ENCODE peak calls at places on chromosomes 13 and 19, in seven cellular contexts. O is astrocyte of the cerebellum; T is A673; X is tibial artery; E is lower leg skin; A is CD8-positive, alpha-beta T cell; K is mucosa of descending colon. V is an unnamed sample.

GRCh38 chr19:54478677-54479266 is 5.7 kb upstream of the CDC42EP5 start:
- DNase-seq in O (peak), T (peak), X (no peak), E (no peak), A (no peak), K (no peak), V (no peak)

GRCh38 chr13:114067381-114067885 is 65.0 kb downstream of the RASA3 start:
- DNase-seq in O (no peak), T (no peak), X (peak), E (no peak), A (no peak), K (peak), V (peak)

GRCh38 chr13:104525467-104525866 is 1459.2 kb upstream of the SLC10A2 start:
- DNase-seq in O (no peak), T (no peak), X (no peak), E (no peak), A (no peak), K (no peak), V (no peak)

GRCh38 chr19:9953802-9954542 is 17.7 kb upstream of the OLFM2 start:
- DNase-seq in O (no peak), T (peak), X (no peak), E (no peak), A (no peak), K (no peak), V (no peak)

GRCh38 chr13:50441141-50441540 is 402.4 kb downstream of the DLEU7 start:
- DNase-seq in O (no peak), T (no peak), X (no peak), E (no peak), A (no peak), K (no peak), V (no peak)

GRCh38 chr13:74288361-74288911 is 154.2 kb upstream of the KLF12 start:
- DNase-seq in O (no peak), T (peak), X (no peak), E (peak), A (no peak), K (peak), V (no peak)

GRCh38 chr13:92896842-92897241 is 329.8 kb upstream of the GPC6 start:
- DNase-seq in O (peak), T (peak), X (no peak), E (no peak), A (no peak), K (no peak), V (no peak)

GRCh38 chr19:8611391-8611883 is 922 bp upstream of the ADAMTS10 start:
- DNase-seq in O (no peak), T (peak), X (peak), E (no peak), A (no peak), K (no peak), V (no peak)

GRCh38 chr13:110445722-110446569 is 115.6 kb downstream of the RAB20 start:
- DNase-seq in O (no peak), T (no peak), X (no peak), E (peak), A (no peak), K (no peak), V (no peak)

GRCh38 chr13:44191504-44192171 is 182.0 kb upstream of the SERP2 start:
- DNase-seq in O (peak), T (peak), X (peak), E (peak), A (peak), K (no peak), V (peak)

GRCh38 chr19:4737955-4738580 is 14.4 kb upstream of the DPP9 start:
- DNase-seq in O (no peak), T (peak), X (no peak), E (no peak), A (no peak), K (no peak), V (no peak)

GRCh38 chr19:11499890-11500420 is 5.7 kb downstream of the ZNF653 start:
- DNase-seq in O (no peak), T (no peak), X (no peak), E (no peak), A (no peak), K (no peak), V (no peak)

GRCh38 chr13:29583073-29583785 is 12.3 kb downstream of the SLC7A1 start:
- DNase-seq in O (no peak), T (no peak), X (no peak), E (no peak), A (no peak), K (no peak), V (peak)

GRCh38 chr13:109287553-109287952 is 498.8 kb downstream of the IRS2 start:
- DNase-seq in O (no peak), T (no peak), X (no peak), E (no peak), A (no peak), K (no peak), V (no peak)

GRCh38 chr19:15292847-15293582 is 39.3 kb downstream of the BRD4 start:
- DNase-seq in O (no peak), T (no peak), X (no peak), E (no peak), A (no peak), K (no peak), V (no peak)

GRCh38 chr19:29191005-29191404 is 21.9 kb downstream of the UQCRFS1 start:
- DNase-seq in O (no peak), T (no peak), X (no peak), E (no peak), A (no peak), K (no peak), V (no peak)

GRCh38 chr13:108728370-108728769 is 99.0 kb downstream of the MYO16 start:
- DNase-seq in O (no peak), T (no peak), X (no peak), E (no peak), A (no peak), K (no peak), V (no peak)

GRCh38 chr13:80037505-80037888 is 303.4 kb downstream of the SPRY2 start:
- DNase-seq in O (peak), T (no peak), X (no peak), E (no peak), A (no peak), K (no peak), V (peak)

GRCh38 chr19:48442116-48443035 is 3.4 kb upstream of the GRWD1 start:
- DNase-seq in O (no peak), T (no peak), X (no peak), E (peak), A (no peak), K (no peak), V (no peak)

GRCh38 chr19:48444129-48444932 is 1.5 kb upstream of the GRWD1 start:
- DNase-seq in O (no peak), T (no peak), X (no peak), E (peak), A (no peak), K (no peak), V (no peak)

GRCh38 chr19:48444933-48445194 is 919 bp upstream of the GRWD1 start:
- DNase-seq in O (no peak), T (peak), X (no peak), E (no peak), A (no peak), K (no peak), V (no peak)

GRCh38 chr19:48443262-48443661 is 2.5 kb upstream of the GRWD1 start:
- DNase-seq in O (no peak), T (peak), X (no peak), E (peak), A (no peak), K (no peak), V (no peak)

DNA sequence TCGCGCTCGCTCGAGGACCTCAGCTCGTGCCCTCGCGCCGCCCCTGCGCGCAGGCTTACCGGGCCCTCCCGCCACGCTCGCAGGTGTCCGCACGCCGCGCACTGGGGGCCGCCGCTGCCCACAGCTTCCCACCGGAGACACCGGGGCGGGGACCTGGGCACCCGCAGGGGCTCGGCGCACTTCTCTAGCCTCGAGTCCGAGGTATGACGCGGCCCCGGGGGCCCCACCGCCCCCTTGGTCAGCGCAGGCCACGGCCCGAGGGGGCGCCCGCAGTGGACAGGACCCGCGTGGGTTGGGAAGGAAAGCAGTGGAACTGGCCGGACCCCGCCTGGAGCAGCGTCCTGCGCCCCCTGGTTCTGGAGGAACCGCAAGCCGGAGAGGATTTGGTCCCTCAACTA is 2.1 kb upstream of the GRWD1 start:
- DNase-seq in O (no peak), T (no peak), X (no peak), E (peak), A (no peak), K (no peak), V (no peak)
- H3K4me3 ChIP-seq in O (peak), T (peak), X (peak), E (no peak), A (peak), K (no peak), V (no peak)

GRCh38 chr19:32675720-32676185 is at the start of gene RGS9BP:
- DNase-seq in O (no peak), T (peak), X (peak), E (peak), A (peak), K (peak), V (no peak)
- TF ChIP-seq CTCF in O (no peak), T (no peak), X (no peak), E (no peak), A (no peak), K (no peak), V (no peak)

GRCh38 chr19:31506102-31506501 is 156.9 kb upstream of the TSHZ3 start:
- DNase-seq in O (no peak), T (no peak), X (no peak), E (peak), A (no peak), K (no peak), V (no peak)

GRCh38 chr19:31503211-31503610 is 154.0 kb upstream of the TSHZ3 start:
- DNase-seq in O (no peak), T (no peak), X (no peak), E (peak), A (no peak), K (no peak), V (no peak)

GRCh38 chr19:31502536-31503170 is 153.4 kb upstream of the TSHZ3 start:
- DNase-seq in O (no peak), T (no peak), X (no peak), E (peak), A (no peak), K (no peak), V (no peak)

GRCh38 chr19:31504221-31504620 is 155.0 kb upstream of the TSHZ3 start:
- DNase-seq in O (no peak), T (no peak), X (no peak), E (peak), A (no peak), K (no peak), V (no peak)

GRCh38 chr19:31505596-31505910 is 156.3 kb upstream of the TSHZ3 start:
- DNase-seq in O (no peak), T (no peak), X (no peak), E (no peak), A (no peak), K (no peak), V (no peak)
- H3K4me3 ChIP-seq in O (no peak), T (no peak), X (no peak), E (no peak), A (no peak), K (no peak), V (no peak)

GRCh38 chr13:85589021-85589420 is 210.2 kb downstream of the SLITRK6 start:
- DNase-seq in O (no peak), T (no peak), X (no peak), E (no peak), A (no peak), K (no peak), V (no peak)
- TF ChIP-seq CTCF in O (no peak), T (no peak), X (no peak), E (no peak), A (no peak), K (no peak), V (no peak)

GRCh38 chr19:3340340-3340739 is 26.0 kb upstream of the NFIC start:
- DNase-seq in O (no peak), T (no peak), X (no peak), E (no peak), A (no peak), K (no peak), V (no peak)

GRCh38 chr19:3336351-3336679 is 30.1 kb upstream of the NFIC start:
- DNase-seq in O (no peak), T (no peak), X (no peak), E (no peak), A (no peak), K (no peak), V (no peak)

GRCh38 chr19:3336680-3337523 is 29.5 kb upstream of the NFIC start:
- DNase-seq in O (no peak), T (no peak), X (peak), E (peak), A (no peak), K (peak), V (no peak)

GRCh38 chr19:3335431-3336350 is 30.7 kb upstream of the NFIC start:
- DNase-seq in O (no peak), T (no peak), X (peak), E (peak), A (no peak), K (peak), V (no peak)

GRCh38 chr19:3338541-3339181 is 27.7 kb upstream of the NFIC start:
- DNase-seq in O (no peak), T (no peak), X (peak), E (peak), A (peak), K (peak), V (no peak)
- H3K4me3 ChIP-seq in O (no peak), T (no peak), X (no peak), E (no peak), A (peak), K (no peak), V (no peak)

DNA sequence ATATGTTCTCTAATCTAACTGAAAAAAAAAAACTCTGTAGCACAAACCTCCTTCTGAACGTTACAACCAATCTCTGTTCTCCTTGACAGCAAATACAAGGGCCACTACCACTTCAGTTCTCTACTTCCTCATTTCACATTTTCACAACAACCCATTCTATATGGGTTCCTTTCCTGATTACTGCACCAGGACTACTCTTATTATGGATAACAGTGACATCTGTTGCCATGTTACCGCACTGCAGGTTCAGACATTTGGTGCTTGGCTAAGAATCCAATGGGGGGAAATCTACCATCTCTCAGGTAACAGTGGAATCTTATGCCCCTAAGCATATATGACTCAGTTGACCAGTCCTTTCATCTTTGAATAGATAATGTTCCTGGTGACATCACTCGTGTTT is 11.6 kb upstream of the FPR3 start:
- DNase-seq in O (no peak), T (peak), X (no peak), E (no peak), A (no peak), K (no peak), V (no peak)
- TF ChIP-seq CTCF in O (peak), T (peak), X (no peak), E (no peak), A (no peak), K (no peak), V (no peak)

DNA sequence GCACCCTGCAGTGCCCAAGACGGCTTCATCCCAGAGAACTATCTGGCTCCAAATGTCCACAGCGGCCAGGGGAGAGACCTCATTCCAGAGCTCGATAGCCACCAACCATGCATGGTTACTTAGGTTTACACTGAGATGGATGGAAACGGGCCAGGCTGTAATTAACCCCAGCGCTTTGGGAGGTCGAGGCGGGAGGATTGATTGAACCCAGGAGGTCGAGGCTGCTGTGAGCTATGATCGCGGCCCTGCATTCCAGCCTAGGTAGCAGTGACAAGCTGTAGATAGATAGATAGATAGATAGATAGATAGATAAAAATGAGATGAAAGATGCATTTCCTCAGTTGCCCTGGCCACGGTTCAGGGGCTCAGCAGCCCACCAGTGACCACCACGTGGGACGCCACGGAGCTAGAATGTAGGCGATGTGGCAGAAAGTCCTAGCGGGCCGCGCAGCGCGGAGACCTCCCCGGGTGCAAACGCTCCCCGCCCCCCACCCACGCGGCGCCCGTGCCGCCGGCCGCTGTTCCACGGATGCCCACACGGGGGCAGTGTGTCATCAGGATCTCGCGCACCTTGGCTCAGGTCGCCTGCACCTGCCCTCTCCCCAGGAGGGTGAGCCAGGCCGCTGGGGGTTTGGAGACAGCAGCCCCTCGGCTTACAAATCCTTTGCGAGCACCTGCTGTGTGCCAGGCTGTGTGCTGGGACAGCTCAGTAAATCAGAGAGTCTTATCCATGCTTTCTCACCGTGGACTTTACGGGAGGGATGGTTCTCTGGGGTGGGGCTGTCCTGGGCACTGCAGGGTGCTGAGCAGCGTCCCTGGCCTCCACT is 13.5 kb upstream of the TLE5 start:
- DNase-seq in O (no peak), T (peak), X (no peak), E (no peak), A (peak), K (peak), V (no peak)
- H3K4me3 ChIP-seq in O (peak), T (peak), X (no peak), E (no peak), A (no peak), K (no peak), V (no peak)

DNA sequence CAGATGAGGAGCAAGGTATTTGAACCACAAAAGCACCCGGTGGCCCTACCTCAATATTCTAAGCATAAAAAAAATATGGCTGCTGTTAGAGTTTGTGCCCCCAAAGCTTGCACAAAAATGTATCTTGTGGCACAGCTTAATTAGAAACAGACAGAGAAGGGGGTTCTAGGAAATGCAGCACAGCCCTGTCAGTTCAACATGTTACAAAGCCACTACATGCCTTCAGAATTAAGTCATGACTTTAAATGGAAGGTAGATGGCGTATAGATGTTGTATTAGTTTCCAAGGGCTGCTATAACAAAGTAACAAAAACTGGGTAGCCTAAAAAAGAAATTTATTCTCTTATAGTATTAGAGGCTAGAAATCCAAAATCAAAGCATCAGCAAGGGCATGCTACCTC is 703.8 kb downstream of the DIAPH3 start:
- DNase-seq in O (no peak), T (peak), X (no peak), E (no peak), A (no peak), K (no peak), V (peak)
- TF ChIP-seq CTCF in O (no peak), T (no peak), X (no peak), E (no peak), A (no peak), K (no peak), V (no peak)

GRCh38 chr19:18594096-18594823 is 5.7 kb downstream of the REX1BD start:
- DNase-seq in O (peak), T (peak), X (peak), E (peak), A (peak), K (peak), V (no peak)
- H3K4me3 ChIP-seq in O (peak), T (peak), X (peak), E (no peak), A (peak), K (no peak), V (peak)

GRCh38 chr13:39144941-39145533 is 106.8 kb downstream of the NHLRC3 start:
- DNase-seq in O (peak), T (peak), X (peak), E (peak), A (no peak), K (peak), V (peak)
- TF ChIP-seq CTCF in O (peak), T (peak), X (peak), E (no peak), A (no peak), K (peak), V (peak)